ENCODE peak calls at places on chromosomes 12 and 14, in five cellular contexts. X is fibroblast of lung, T is Calu3, U is upper lobe of right lung, V is IMR-90. E is an unnamed sample.

GRCh38 chr12:7190268-7191055 is 976 bp downstream of the PEX5 start:
- DNase-seq in X (peak), T (peak), U (peak), V (peak), E (no peak)

GRCh38 chr14:100890451-100890850 is 13.1 kb downstream of the RTL1 start:
- DNase-seq in X (no peak), T (no peak), U (peak), V (no peak), E (no peak)

GRCh38 chr12:30926243-30927209 is at the start of gene TSPAN11:
- DNase-seq in X (peak), T (no peak), U (no peak), V (peak), E (no peak)

GRCh38 chr14:89407856-89408255 is 9.2 kb downstream of the FOXN3 start:
- DNase-seq in X (peak), T (no peak), U (no peak), V (peak), E (no peak)

GRCh38 chr14:100818221-100818699 is 7.7 kb upstream of the MEG3 start:
- DNase-seq in X (no peak), T (no peak), U (no peak), V (no peak), E (no peak)

GRCh38 chr12:115873416-115874082 is 403.9 kb downstream of the MED13L start:
- DNase-seq in X (no peak), T (no peak), U (no peak), V (no peak), E (no peak)

GRCh38 chr12:69886101-69886500 is 61.1 kb downstream of the MYRFL start:
- DNase-seq in X (no peak), T (no peak), U (no peak), V (no peak), E (no peak)

GRCh38 chr12:127363392-127363791 is 903.6 kb upstream of the TMEM132C start:
- DNase-seq in X (no peak), T (no peak), U (no peak), V (no peak), E (no peak)

GRCh38 chr14:66361013-66361412 is 125.2 kb upstream of the CCDC196 start:
- DNase-seq in X (no peak), T (no peak), U (no peak), V (no peak), E (no peak)

GRCh38 chr14:66365388-66365787 is 120.8 kb upstream of the CCDC196 start:
- DNase-seq in X (no peak), T (no peak), U (no peak), V (no peak), E (no peak)

GRCh38 chr14:66360526-66360925 is 125.6 kb upstream of the CCDC196 start:
- DNase-seq in X (no peak), T (no peak), U (no peak), V (no peak), E (no peak)

GRCh38 chr14:66359500-66359899 is 126.7 kb upstream of the CCDC196 start:
- DNase-seq in X (peak), T (peak), U (no peak), V (peak), E (peak)
- TF ChIP-seq CTCF in X (peak), T (peak), U (peak), V (peak), E (peak)

GRCh38 chr14:95275507-95275906 is 44.2 kb downstream of the CLMN start:
- DNase-seq in X (no peak), T (no peak), U (no peak), V (no peak), E (no peak)

GRCh38 chr14:95274283-95274682 is 45.4 kb downstream of the CLMN start:
- DNase-seq in X (no peak), T (no peak), U (no peak), V (no peak), E (no peak)

GRCh38 chr14:95274874-95275273 is 44.8 kb downstream of the CLMN start:
- DNase-seq in X (no peak), T (no peak), U (no peak), V (no peak), E (no peak)

GRCh38 chr14:95272057-95272456 is 47.7 kb downstream of the CLMN start:
- DNase-seq in X (no peak), T (peak), U (no peak), V (no peak), E (no peak)

DNA sequence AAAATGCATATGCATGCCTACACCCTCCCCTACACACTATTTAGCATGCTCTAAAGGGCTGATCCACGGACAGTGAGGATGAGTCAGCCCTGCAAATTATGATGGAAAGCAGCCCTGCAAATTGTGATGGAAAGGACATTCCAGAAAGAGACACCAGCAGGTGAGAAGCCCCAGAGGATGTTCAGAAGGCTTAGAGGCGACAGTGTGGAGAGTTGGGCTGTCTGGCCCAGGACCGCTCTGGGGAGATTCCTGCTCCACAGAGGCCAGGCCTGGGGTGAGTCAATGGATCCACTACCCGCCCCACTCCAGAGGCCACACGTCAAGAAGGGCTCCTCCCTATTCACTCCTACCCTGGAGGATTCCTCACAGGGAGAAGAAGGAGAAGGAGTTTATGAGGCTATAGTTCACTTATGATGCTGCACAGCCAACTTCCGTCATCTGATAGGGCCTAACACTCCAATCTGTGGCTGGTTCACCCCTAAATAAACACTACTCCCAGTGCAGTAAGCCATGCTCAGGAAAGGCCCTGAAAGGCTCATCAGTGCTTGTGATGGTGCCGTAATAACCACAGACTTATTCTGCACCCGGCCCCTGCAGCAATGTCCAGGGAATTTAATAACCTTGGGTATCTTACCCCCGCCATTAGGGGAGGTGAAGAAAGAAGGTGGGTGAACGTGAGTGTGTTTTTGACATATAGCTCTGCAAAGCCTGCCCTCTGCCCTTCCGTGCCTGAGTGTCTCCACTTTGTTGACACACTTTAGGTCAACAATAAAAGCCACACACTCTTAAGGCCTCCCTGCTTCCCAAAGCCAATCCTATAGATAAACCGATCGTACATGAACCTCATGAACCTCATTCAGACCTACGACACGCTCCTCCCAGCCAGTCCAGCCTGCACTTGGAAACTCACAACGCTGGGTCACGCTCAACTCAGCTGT is 46.4 kb downstream of the CLMN start:
- DNase-seq in X (no peak), T (no peak), U (no peak), V (no peak), E (no peak)
- TF ChIP-seq CTCF in X (no peak), T (no peak), U (no peak), V (no peak), E (no peak)

GRCh38 chr12:13668880-13669279 is 312.5 kb downstream of the GRIN2B start:
- DNase-seq in X (no peak), T (no peak), U (no peak), V (no peak), E (no peak)

GRCh38 chr12:13661005-13661887 is 320.2 kb downstream of the GRIN2B start:
- DNase-seq in X (peak), T (peak), U (no peak), V (peak), E (peak)

GRCh38 chr12:13670249-13670648 is 311.2 kb downstream of the GRIN2B start:
- DNase-seq in X (no peak), T (no peak), U (no peak), V (no peak), E (no peak)

GRCh38 chr12:13666806-13667205 is 314.6 kb downstream of the GRIN2B start:
- DNase-seq in X (no peak), T (no peak), U (no peak), V (no peak), E (no peak)
- TF ChIP-seq CTCF in X (no peak), T (no peak), U (no peak), V (no peak), E (no peak)

GRCh38 chr14:106605548-106606448 is 1079.4 kb downstream of the TMEM121 start:
- DNase-seq in X (no peak), T (peak), U (peak), V (no peak), E (no peak)
- TF ChIP-seq CTCF in X (no peak), T (peak), U (peak), V (no peak), E (no peak)

E was measured in AG09319.